ENCODE peak calls at places on chromosomes 12 and 14, in nine cellular contexts. K, P, F, N, S, Y, C, Z and T are unnamed samples.

GRCh38 chr12:4900327-4900726 is 9.4 kb upstream of the KCNA1 start:
- DNase-seq in K (no peak), P (no peak), F (no peak), N (no peak), S (no peak), Y (no peak), C (no peak), Z (no peak), T (no peak)

GRCh38 chr14:99884834-99885648 is 91.8 kb downstream of the EML1 start:
- DNase-seq in K (peak), P (peak), F (no peak), N (peak), S (peak), Y (no peak), C (no peak), Z (peak), T (peak)

GRCh38 chr12:15001733-15002471 is 29.1 kb downstream of the PDE6H start:
- DNase-seq in K (no peak), P (peak), F (no peak), N (no peak), S (no peak), Y (no peak), C (peak), Z (no peak), T (no peak)

GRCh38 chr14:70441641-70442040 is 10.3 kb upstream of the ADAM21 start:
- DNase-seq in K (no peak), P (no peak), F (no peak), N (no peak), S (no peak), Y (no peak), C (no peak), Z (no peak), T (no peak)

GRCh38 chr14:47186491-47186890 is 488.9 kb downstream of the MDGA2 start:
- DNase-seq in K (no peak), P (no peak), F (no peak), N (no peak), S (no peak), Y (no peak), C (no peak), Z (no peak), T (no peak)

GRCh38 chr12:113528606-113529005 is 56.9 kb upstream of the LHX5 start:
- DNase-seq in K (no peak), P (peak), F (no peak), N (no peak), S (no peak), Y (no peak), C (no peak), Z (no peak), T (no peak)

GRCh38 chr12:131965073-131965472 is 15.3 kb downstream of the EP400 start:
- DNase-seq in K (no peak), P (no peak), F (no peak), N (no peak), S (no peak), Y (no peak), C (no peak), Z (no peak), T (no peak)

GRCh38 chr12:67819902-67820301 is 169.3 kb upstream of the IFNG-AS1 start:
- DNase-seq in K (no peak), P (no peak), F (no peak), N (no peak), S (no peak), Y (no peak), C (no peak), Z (no peak), T (no peak)

GRCh38 chr12:32031109-32031508 is 71.9 kb downstream of the RESF1 start:
- DNase-seq in K (no peak), P (no peak), F (no peak), N (no peak), S (no peak), Y (no peak), C (no peak), Z (no peak), T (no peak)

DNA sequence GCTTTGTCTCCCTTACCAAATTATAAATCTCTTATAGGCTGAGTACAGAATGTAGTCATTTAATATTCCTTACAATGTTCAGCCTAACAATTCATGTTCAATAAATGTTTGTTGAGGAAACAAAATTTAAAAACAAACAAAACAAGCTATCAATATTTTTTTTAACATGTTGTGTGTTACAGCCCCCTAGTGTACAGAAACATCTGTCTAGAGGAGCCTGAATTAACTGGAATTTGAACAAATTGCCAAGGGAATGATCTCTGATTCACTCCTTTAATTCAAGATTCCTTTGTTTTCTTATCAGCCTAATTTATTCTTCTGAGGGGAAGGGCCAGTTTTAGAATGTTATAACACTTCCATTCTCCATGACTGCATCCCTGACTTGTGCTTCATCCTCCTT is 127.1 kb downstream of the CMAS start:
- DNase-seq in K (no peak), P (no peak), F (no peak), N (no peak), S (no peak), Y (no peak), C (no peak), Z (peak), T (no peak)
- TF ChIP-seq CTCF in K (no peak), P (no peak), F (no peak), N (no peak), S (no peak), Y (no peak), C (peak), Z (no peak), T (no peak)

DNA sequence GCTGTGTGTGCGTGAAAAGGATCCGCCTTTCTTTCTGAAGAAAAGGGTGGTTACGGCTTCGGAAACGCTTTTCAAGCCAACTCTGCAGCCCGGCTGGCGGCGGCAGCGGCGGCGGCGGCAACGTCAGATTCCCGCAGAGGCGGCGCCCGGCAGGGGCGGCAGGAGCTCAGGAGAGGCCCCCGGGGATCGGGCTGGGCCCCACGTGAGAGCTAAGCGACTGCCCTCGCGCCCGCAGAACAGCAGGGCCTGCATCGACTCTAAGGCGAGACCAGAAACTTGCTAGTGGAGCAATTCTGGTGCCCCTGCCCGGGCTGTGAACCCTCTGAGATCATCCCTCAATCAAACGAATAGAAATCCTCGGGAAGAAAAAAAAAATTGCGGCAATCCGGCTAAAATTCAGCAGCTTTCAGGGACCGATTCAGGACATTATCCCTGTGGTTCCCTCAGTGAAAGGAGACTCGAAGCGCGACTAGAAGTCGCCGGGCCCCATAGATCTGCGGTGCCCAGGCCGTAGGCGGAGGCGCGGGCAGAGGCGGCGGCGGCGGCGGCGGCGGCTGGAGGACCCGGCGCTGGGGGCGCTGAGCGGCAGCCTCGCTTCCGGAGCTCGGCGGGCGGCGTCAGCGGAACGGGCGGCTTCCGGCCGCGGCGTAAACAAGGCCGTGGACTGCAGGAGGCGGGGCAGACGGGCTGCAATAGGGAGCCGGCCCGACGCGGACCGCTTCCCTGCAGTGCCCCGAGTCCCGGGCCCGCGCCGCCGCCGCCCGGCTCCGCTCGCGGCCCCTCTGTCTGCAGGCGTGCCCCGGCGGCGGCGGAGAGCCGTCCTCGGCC is at the start of gene KLHDC2:
- DNase-seq in K (peak), P (peak), F (peak), N (peak), S (no peak), Y (peak), C (peak), Z (peak), T (peak)
- TF ChIP-seq CTCF in K (peak), P (peak), F (peak), N (no peak), S (peak), Y (peak), C (no peak), Z (peak), T (peak)

DNA sequence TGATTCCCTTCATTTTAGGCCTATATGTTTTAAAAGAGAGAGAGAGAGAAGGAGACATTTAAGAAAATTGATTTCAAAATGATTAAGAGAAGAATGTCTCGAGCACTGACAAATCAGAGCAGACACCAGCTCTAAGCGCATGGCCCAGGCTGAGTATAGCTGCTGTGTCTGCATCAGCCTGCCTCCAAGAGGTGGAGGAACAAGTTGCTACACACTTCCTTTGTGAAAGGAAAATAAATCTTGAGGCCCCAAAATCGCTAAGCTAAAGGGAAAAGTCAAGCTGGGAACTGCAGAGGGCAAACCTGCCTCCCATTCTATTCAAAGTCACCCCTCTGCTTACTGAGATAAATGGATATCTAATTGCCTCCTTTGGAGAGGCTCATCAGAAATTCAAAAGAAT is 728.6 kb upstream of the TMEM132C start:
- DNase-seq in K (no peak), P (peak), F (no peak), N (no peak), S (no peak), Y (no peak), C (no peak), Z (no peak), T (no peak)
- TF ChIP-seq CTCF in K (no peak), P (no peak), F (no peak), N (no peak), S (no peak), Y (no peak), C (no peak), Z (no peak), T (no peak)

GRCh38 chr14:69133206-69134125 is 19.5 kb downstream of the DCAF5 start:
- DNase-seq in K (no peak), P (no peak), F (no peak), N (no peak), S (no peak), Y (peak), C (peak), Z (no peak), T (no peak)

GRCh38 chr14:69138189-69138535 is 14.8 kb downstream of the DCAF5 start:
- DNase-seq in K (no peak), P (no peak), F (no peak), N (no peak), S (no peak), Y (no peak), C (no peak), Z (no peak), T (no peak)

GRCh38 chr14:69132513-69133181 is 20.3 kb downstream of the DCAF5 start:
- DNase-seq in K (no peak), P (no peak), F (no peak), N (no peak), S (no peak), Y (no peak), C (no peak), Z (no peak), T (no peak)

GRCh38 chr14:69137456-69138188 is 15.3 kb downstream of the DCAF5 start:
- DNase-seq in K (no peak), P (no peak), F (no peak), N (no peak), S (no peak), Y (no peak), C (no peak), Z (no peak), T (no peak)

GRCh38 chr14:69135133-69135532 is 17.8 kb downstream of the DCAF5 start:
- DNase-seq in K (no peak), P (no peak), F (no peak), N (no peak), S (no peak), Y (no peak), C (no peak), Z (no peak), T (no peak)
- TF ChIP-seq CTCF in K (no peak), P (no peak), F (no peak), N (no peak), S (no peak), Y (no peak), C (no peak), Z (no peak), T (no peak)

GRCh38 chr14:40413146-40413545 is 980.9 kb upstream of the FBXO33 start:
- DNase-seq in K (no peak), P (no peak), F (no peak), N (no peak), S (no peak), Y (no peak), C (no peak), Z (no peak), T (no peak)

GRCh38 chr14:40417777-40418401 is 985.7 kb upstream of the FBXO33 start:
- DNase-seq in K (peak), P (peak), F (no peak), N (no peak), S (no peak), Y (peak), C (no peak), Z (peak), T (peak)
- TF ChIP-seq CTCF in K (peak), P (peak), F (peak), N (no peak), S (peak), Y (peak), C (peak), Z (peak), T (peak)